ENCODE peak calls at places on chromosomes 16 and 17, in four cellular contexts. O is head of caudate nucleus; L is renal cortical epithelial cell; P is effector memory CD4-positive, alpha-beta T cell. J is an unnamed sample.

GRCh38 chr16:85245307-85246172 is 133.3 kb upstream of the CIBAR2 start:
- DNase-seq in L (peak; percentile 28), O (peak; percentile 71), P (peak; percentile 5), J (peak; percentile 51)

GRCh38 chr17:66192378-66192687 is 400 bp upstream of the CEP112 start:
- DNase-seq in L (peak; percentile 9), P (no peak), O (no peak), J (no peak)

GRCh38 chr17:47744168-47745036 is 11.4 kb downstream of the TBX21 start:
- DNase-seq in O (peak; percentile 15), P (no peak), L (no peak), J (no peak)

GRCh38 chr16:11129378-11129781 is 126.6 kb downstream of the SOCS1 start:
- DNase-seq in O (no peak), L (no peak), P (no peak), J (no peak)

GRCh38 chr16:1823821-1824220 is 2.8 kb downstream of the HAGH start:
- DNase-seq in P (no peak), O (no peak), L (peak; percentile 65), J (no peak)

GRCh38 chr17:81459224-81459623 is 53.4 kb downstream of the ACTG1 start:
- DNase-seq in O (no peak), P (no peak), L (no peak), J (no peak)

GRCh38 chr17:28956112-28956511 is 4.8 kb upstream of the PHF12 start:
- DNase-seq in O (no peak), P (no peak), L (no peak), J (no peak)

GRCh38 chr17:1179635-1180433 is at the start of gene ABR:
- DNase-seq in O (peak; percentile 78), P (peak; percentile 55), L (no peak), J (peak; percentile 59)

GRCh38 chr16:11414815-11415775 is 69.8 kb downstream of the RMI2 start:
- DNase-seq in L (no peak), O (no peak), P (no peak), J (no peak)

GRCh38 chr17:8144401-8145295 is 7.6 kb downstream of the PER1 start:
- DNase-seq in O (no peak), L (no peak), P (no peak), J (peak; percentile 17)

GRCh38 chr16:22979038-22979437 is 165.1 kb downstream of the HS3ST2 start:
- DNase-seq in O (no peak), P (no peak), L (no peak), J (no peak)

GRCh38 chr17:58617563-58617962 is 74.3 kb downstream of the TEX14 start:
- DNase-seq in L (no peak), O (no peak), P (no peak), J (no peak)

GRCh38 chr17:82281502-82282238 is 8.2 kb upstream of the CSNK1D start:
- DNase-seq in O (no peak), L (peak; percentile 92), P (no peak), J (no peak)

GRCh38 chr16:67865318-67865717 is 7.5 kb upstream of the EDC4 start:
- DNase-seq in P (no peak), L (peak; percentile 51), O (no peak), J (no peak)

GRCh38 chr16:83887088-83887487 is 11.8 kb upstream of the MLYCD start:
- DNase-seq in L (no peak), O (peak; percentile 71), P (no peak), J (no peak)

GRCh38 chr16:65121870-65122723 is at the start of gene CDH11:
- DNase-seq in P (no peak), L (no peak), O (peak; percentile 80), J (no peak)

GRCh38 chr16:82603784-82604411 is 22.9 kb upstream of the CDH13 start:
- DNase-seq in P (no peak), L (peak; percentile 48), O (peak; percentile 74), J (no peak)

GRCh38 chr17:46772013-46772878 is 46.2 kb downstream of the WNT3 start:
- DNase-seq in O (peak; percentile 44), L (peak; percentile 11), P (no peak), J (no peak)

GRCh38 chr16:69595127-69596036 is 29.6 kb downstream of the NFAT5 start:
- DNase-seq in O (no peak), P (no peak), L (peak; percentile 43), J (no peak)

GRCh38 chr16:27244363-27244755 is 24.2 kb downstream of the NSMCE1 start:
- DNase-seq in L (no peak), O (no peak), P (no peak), J (no peak)

GRCh38 chr16:66379571-66379941 is 13.1 kb downstream of the CDH5 start:
- DNase-seq in L (no peak), O (no peak), P (no peak), J (no peak)

GRCh38 chr17:57868775-57869598 is 19.1 kb upstream of the MRPS23 start:
- DNase-seq in P (no peak), L (no peak), O (no peak), J (no peak)

GRCh38 chr17:11485336-11485735 is 112.9 kb upstream of the DNAH9 start:
- DNase-seq in O (no peak), L (no peak), P (no peak), J (no peak)

GRCh38 chr17:50423553-50424159 is 2.4 kb upstream of the ACSF2 start:
- DNase-seq in O (no peak), L (peak; percentile 72), P (no peak), J (no peak)

GRCh38 chr16:69138608-69139007 is 6.2 kb downstream of the UTP4 start:
- DNase-seq in P (no peak), O (no peak), L (no peak), J (no peak)

GRCh38 chr16:86925067-86925791 is 346.9 kb downstream of the FOXL1 start:
- DNase-seq in P (no peak), L (peak; percentile 40), O (no peak), J (no peak)

J was measured in CD8-positive, alpha-beta memory T cell.